ENCODE peak calls at places on chromosomes 5 and 9, in four cellular contexts. G is Calu3, W is omental fat pad, N is OCI-LY7. D is an unnamed sample.

GRCh38 chr9:78595200-78595945 is 298.4 kb downstream of the PSAT1 start:
- DNase-seq in W (no peak), G (no peak), N (no peak), D (no peak)

GRCh38 chr5:127867006-127867788 is 164.0 kb downstream of the CCDC192 start:
- DNase-seq in N (no peak), W (no peak), G (no peak), D (no peak)

GRCh38 chr9:133057006-133057405 is 4.8 kb upstream of the CEL start:
- DNase-seq in G (no peak), N (no peak), W (no peak), D (peak; percentile 17)

GRCh38 chr9:38182321-38182720 is 113.3 kb upstream of the SHB start:
- DNase-seq in N (no peak), W (no peak), G (peak; percentile 2), D (no peak)

GRCh38 chr5:91535508-91535907 is 152.4 kb upstream of the ARRDC3 start:
- DNase-seq in W (no peak), N (no peak), G (no peak), D (no peak)

GRCh38 chr5:150624334-150625163 is 15.9 kb upstream of the SYNPO start:
- DNase-seq in W (no peak), N (no peak), G (no peak), D (peak; percentile 87)

GRCh38 chr9:34279431-34279830 is 49.6 kb downstream of the KIF24 start:
- DNase-seq in N (no peak), W (no peak), G (no peak), D (no peak)

GRCh38 chr5:113273949-113274348 is 160.8 kb downstream of the TSSK1B start:
- DNase-seq in N (peak; percentile 3), W (no peak), G (no peak), D (no peak)

GRCh38 chr9:34451545-34451944 is 6.8 kb downstream of the FAM219A start:
- DNase-seq in W (no peak), N (no peak), G (no peak), D (peak; percentile 47)

GRCh38 chr9:113221800-113222481 is 597 bp downstream of the SLC31A1 start:
- DNase-seq in W (no peak), G (no peak), N (peak; percentile 14), D (no peak)

GRCh38 chr5:117077142-117077541 is 502.5 kb upstream of the SEMA6A start:
- DNase-seq in N (no peak), G (no peak), W (no peak), D (peak; percentile 21)
- TF ChIP-seq CTCF in N (peak; percentile 72), G (peak; percentile 45), W (no peak), D (peak; percentile 53)

GRCh38 chr9:96251451-96251850 is 50.5 kb downstream of the HSD17B3 start:
- DNase-seq in N (no peak), G (no peak), W (no peak), D (no peak)
- TF ChIP-seq CTCF in N (no peak), G (no peak), W (no peak), D (no peak)

GRCh38 chr9:121989010-121989409 is 104.1 kb downstream of the TTLL11 start:
- DNase-seq in W (no peak), N (no peak), G (peak; percentile 20), D (no peak)

GRCh38 chr9:121984726-121985402 is 108.2 kb downstream of the TTLL11 start:
- DNase-seq in N (no peak), W (no peak), G (no peak), D (no peak)

GRCh38 chr9:121981118-121981883 is 111.8 kb downstream of the TTLL11 start:
- DNase-seq in W (no peak), G (no peak), N (no peak), D (no peak)

GRCh38 chr9:121987312-121987711 is 105.8 kb downstream of the TTLL11 start:
- DNase-seq in N (no peak), W (no peak), G (no peak), D (no peak)

GRCh38 chr9:121985792-121986494 is 107.2 kb downstream of the TTLL11 start:
- DNase-seq in W (no peak), N (no peak), G (no peak), D (no peak)
- TF ChIP-seq CTCF in W (no peak), N (peak; percentile 29), G (no peak), D (no peak)

GRCh38 chr5:57173026-57173317 is 887 bp upstream of the GPBP1 start:
- DNase-seq in N (no peak), W (peak; percentile 36), G (no peak), D (no peak)

GRCh38 chr5:57174850-57175525 is 1.1 kb downstream of the GPBP1 start:
- DNase-seq in N (no peak), W (no peak), G (no peak), D (no peak)

GRCh38 chr5:57172466-57172961 is 1.3 kb upstream of the GPBP1 start:
- DNase-seq in G (peak; percentile 18), N (peak; percentile 56), W (no peak), D (no peak)

GRCh38 chr5:57174128-57174849 is 430 bp downstream of the GPBP1 start:
- DNase-seq in G (peak; percentile 31), W (no peak), N (peak; percentile 69), D (peak; percentile 26)

DNA sequence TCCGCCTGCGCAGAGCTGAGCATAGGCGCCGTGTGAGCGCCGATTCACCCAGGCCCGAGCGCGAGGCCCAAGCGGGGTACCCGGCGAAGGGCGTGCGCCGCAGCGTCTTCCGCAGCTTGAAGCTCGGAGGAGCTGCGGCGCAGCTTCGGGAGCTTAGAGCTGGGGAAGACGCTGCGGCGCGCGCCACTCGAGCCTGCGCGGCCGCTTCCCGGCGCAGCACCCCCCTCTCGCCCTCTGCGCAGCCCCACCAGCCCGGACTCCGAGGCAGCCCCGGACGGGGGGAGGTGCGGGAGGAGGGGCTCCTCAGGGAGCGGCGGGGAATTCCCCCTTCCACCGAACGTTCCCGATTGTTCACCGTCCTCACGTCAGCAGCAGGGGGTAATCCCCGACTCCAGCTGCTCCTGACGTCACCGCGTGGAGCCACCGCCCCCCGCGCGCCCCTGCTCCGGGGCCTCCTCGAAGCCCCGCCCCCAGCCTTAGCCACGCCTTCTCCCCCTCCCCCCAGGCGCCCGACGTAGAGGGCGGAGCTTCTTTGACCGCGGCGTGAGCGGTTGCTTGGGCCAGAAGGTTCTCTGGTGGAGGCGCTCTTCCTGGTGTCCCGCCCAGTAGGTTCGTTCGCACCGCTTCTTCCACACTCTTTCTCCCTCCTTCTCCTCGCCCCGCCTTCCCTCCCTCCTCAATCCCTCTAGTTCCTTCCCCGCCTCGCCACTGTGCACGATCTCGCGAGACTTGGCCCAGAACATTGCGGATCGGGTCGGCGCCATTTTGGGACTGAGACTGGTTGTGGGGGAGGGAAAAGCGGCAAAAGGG is at the start of gene GPBP1:
- DNase-seq in W (peak; percentile 99), G (peak; percentile 98), N (peak; percentile 96), D (peak; percentile 97)
- TF ChIP-seq CTCF in W (no peak), G (no peak), N (peak; percentile 3), D (no peak)

GRCh38 chr5:141374627-141375026 is 936 bp downstream of the PCDHGA6 start:
- DNase-seq in N (no peak), W (no peak), G (no peak), D (no peak)

GRCh38 chr5:141371572-141372475 is 1.8 kb downstream of the PCDHGB3 start:
- DNase-seq in W (no peak), G (no peak), N (no peak), D (no peak)

GRCh38 chr5:141369994-141370848 is at the start of gene PCDHGB3:
- DNase-seq in W (no peak), G (peak; percentile 41), N (peak; percentile 61), D (peak; percentile 84)

GRCh38 chr5:141373673-141374317 is at the start of gene PCDHGA6:
- DNase-seq in G (no peak), W (no peak), N (peak; percentile 37), D (no peak)
- TF ChIP-seq CTCF in G (no peak), W (no peak), N (peak; percentile 82), D (peak; percentile 30)

DNA sequence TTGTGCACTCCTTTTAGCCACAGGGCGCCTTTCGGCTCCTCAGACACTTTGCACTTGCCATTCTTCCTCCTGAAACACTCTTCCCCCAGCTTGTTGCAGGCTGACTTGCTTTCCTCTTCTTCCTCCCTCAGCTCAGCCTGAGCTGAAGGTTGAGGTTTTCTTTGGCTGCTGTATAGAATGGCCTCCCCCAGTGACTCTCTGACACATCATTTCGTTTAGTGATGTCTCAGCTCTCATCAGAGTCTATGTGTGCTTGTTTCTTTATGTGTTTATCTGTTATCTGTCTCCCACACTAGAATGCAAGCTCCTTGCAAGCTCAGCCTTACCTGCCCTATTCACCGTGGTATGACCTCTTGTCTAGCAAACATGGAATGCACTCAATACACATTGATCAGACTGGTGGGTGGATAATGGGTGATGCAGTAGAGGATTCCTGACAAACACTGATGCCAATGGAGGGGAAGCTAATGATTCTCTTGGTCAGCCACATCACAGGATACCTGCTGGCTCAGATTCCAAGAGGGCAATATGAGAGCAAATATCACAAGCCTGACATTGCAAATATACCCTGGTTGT is 112.9 kb upstream of the STC2 start:
- DNase-seq in N (no peak), G (no peak), W (no peak), D (no peak)
- TF ChIP-seq CTCF in N (no peak), G (no peak), W (no peak), D (no peak)

DNA sequence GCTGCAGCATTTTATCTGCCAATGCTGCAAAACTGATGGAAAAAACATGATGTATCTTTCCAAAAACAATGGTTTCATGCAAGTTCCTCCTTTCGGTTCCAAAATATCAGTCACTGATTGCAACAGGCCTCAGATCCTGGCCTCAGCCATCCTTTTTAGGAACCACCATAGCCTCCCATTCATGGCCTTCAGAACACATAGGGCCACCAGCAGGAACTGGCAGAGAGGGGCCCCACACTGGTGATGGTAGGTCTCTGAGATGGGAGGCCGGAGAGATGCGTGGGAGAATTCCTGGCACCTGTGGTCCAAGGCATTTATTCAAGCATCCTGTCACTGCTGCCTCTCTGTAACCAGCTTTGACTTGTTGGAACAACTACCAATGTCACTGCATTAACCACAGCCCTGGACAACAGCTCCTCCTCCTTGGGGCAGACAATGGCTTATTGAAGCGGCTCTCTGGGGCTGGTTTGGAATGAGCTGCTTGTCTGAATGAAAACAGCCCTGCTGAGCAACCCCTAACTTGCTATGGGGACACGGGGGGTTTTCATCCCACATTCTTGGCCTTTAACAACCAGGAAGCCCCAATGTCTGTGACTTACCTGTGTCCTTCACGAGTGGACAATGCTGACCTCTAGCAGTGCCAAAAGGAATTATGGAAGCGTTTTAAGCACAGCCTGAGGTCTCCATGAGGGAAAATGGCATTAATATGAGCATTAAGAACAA is 108.1 kb downstream of the LHFPL2 start:
- DNase-seq in G (no peak), N (no peak), W (no peak), D (no peak)
- TF ChIP-seq CTCF in G (no peak), N (no peak), W (no peak), D (no peak)

GRCh38 chr5:626850-627249 is 14.7 kb downstream of the CEP72 start:
- DNase-seq in W (no peak), N (no peak), G (no peak), D (no peak)
- TF ChIP-seq CTCF in W (no peak), N (no peak), G (no peak), D (no peak)

D was measured in GM13977.